ENCODE peak calls at places on chromosomes 13 and 19, in six cellular contexts. G, Z, A, Q, K and H are unnamed samples.

GRCh38 chr13:20378721-20379120 is 146.6 kb upstream of the GJB6 start:
- DNase-seq in Z (no peak), Q (no peak), G (no peak), A (no peak), K (no peak), H (no peak)

GRCh38 chr13:67481445-67481844 is 251.3 kb upstream of the PCDH9 start:
- DNase-seq in G (no peak), Q (no peak), K (no peak), A (no peak), Z (no peak), H (no peak)

GRCh38 chr19:8151499-8152035 is 2.2 kb upstream of the FBN3 start:
- DNase-seq in K (no peak), G (no peak), A (no peak), Q (no peak), Z (no peak), H (peak)

GRCh38 chr13:36352350-36352749 is 6.2 kb upstream of the SPART start:
- DNase-seq in Q (no peak), K (no peak), Z (no peak), G (no peak), A (no peak), H (no peak)

GRCh38 chr19:55262359-55262758 is 3.5 kb upstream of the PPP6R1 start:
- DNase-seq in K (no peak), A (no peak), G (no peak), Z (no peak), Q (no peak), H (no peak)

GRCh38 chr19:35554076-35554475 is 8.7 kb downstream of the TMEM147 start:
- DNase-seq in K (no peak), Q (no peak), G (no peak), A (no peak), Z (no peak), H (no peak)

GRCh38 chr19:6452899-6453298 is 6.7 kb downstream of the SLC25A23 start:
- DNase-seq in K (no peak), Q (no peak), Z (no peak), A (no peak), G (no peak), H (no peak)

GRCh38 chr13:44918323-44919102 is 70.8 kb downstream of the NUFIP1 start:
- DNase-seq in A (peak), G (peak), Z (peak), Q (peak), K (no peak), H (peak)

GRCh38 chr13:59424661-59425060 is 739.1 kb downstream of the DIAPH3 start:
- DNase-seq in K (no peak), A (no peak), Z (no peak), Q (no peak), G (no peak), H (no peak)

DNA sequence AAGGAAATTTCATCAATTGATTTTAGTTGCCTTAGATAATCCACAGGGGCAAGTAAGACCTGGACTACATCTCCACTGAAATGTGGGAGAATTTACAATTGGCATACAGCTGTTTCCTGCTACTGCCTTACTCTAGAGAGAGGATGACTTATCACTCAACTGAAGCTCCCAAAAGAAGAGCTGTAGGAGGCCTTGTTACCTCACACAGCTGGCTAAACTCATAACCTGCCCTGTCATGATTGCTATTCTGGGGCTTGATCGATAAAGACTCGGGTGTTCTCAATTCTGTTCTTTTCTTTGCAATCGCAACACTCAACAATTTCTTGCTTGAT is 1396.4 kb downstream of the EFNB2 start:
- DNase-seq in Z (no peak), G (peak), Q (no peak), A (no peak), K (no peak), H (no peak)
- H3K4me3 ChIP-seq in Z (no peak), G (peak), Q (no peak), A (no peak), K (no peak), H (no peak)

DNA sequence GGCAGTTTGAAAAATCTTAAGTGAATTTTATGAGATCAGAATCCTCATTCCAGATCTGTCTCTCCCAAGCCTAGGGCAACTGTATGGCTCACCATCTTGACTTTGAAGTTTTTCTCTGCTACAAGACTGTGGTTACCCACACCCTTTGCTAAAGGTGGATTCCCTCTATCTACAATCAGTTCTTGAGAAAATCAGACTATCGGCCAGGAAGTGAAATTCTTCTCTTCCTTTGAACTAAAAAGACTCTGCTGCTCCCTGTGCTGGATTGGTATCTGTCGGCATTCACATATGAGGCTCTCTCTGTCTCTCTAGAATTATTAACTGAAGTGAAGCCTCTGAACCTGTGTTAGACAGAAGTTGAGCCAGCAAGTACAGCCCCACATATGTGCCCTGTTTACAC is 145.9 kb downstream of the MIPEP start:
- DNase-seq in Z (no peak), A (no peak), K (no peak), G (no peak), Q (no peak), H (no peak)
- H3K4me2 ChIP-seq in Z (peak), A (no peak), K (no peak), G (no peak), Q (no peak), H (no peak)

GRCh38 chr13:72952529-72953141 is 106.2 kb upstream of the KLF5 start:
- DNase-seq in G (peak), K (no peak), A (no peak), Z (peak), Q (peak), H (no peak)

DNA sequence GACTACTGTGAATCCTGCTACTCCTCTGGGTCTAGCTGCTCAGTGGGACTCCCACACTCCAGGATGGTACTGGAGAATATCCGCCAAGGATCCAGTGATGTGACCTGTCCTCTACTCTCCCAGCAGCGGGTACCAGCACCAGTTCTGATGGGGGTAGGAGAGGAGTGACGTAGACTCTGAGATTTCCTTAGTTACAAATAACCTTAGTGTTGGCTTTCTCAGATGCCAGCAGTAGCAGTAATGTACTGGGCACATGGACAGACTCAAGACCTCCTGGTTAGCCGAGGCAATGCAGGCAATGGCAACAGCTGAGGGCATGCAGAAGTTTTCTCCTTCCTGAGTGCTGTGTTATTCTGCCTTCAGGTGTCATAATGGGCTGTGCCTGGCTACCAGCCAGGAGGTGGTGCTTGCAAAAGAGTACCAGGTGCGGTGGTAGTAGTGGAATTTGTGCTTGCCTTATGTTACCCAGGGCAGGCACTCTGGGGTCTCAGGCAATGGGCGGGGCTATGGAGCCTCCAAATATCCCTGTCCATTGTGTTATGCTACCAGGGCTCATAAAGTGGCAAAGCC is 105.3 kb upstream of the KLF5 start:
- DNase-seq in K (no peak), Z (no peak), A (no peak), Q (no peak), G (no peak), H (no peak)
- H3K4me3 ChIP-seq in K (no peak), Z (no peak), A (no peak), Q (no peak), G (no peak), H (no peak)

GRCh38 chr13:39976481-39976880 is 321.0 kb downstream of the COG6 start:
- DNase-seq in A (peak), Q (no peak), G (no peak), K (no peak), Z (no peak), H (no peak)
- H3K4me2 ChIP-seq in A (no peak), Q (no peak), G (no peak), K (no peak), Z (no peak), H (no peak)

DNA sequence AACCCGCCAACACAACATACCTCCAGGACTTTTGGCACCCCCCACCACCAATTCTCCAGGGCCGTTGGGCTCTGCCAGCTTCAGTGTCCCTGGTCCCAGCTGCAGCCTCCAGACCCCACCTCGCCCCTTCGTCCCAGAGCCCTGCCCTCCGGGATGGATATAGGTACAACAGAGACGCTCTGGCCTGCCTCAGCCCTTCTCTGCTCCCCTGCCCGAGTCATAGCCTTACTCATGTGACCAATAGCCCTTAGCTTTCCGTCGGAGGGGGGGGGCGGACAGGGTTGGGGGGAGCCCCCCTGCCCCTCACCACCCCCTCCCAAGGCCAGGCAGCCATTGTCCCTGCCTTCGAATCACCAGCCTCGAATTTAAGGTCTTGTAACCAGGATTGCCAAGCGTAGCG is 70.8 kb upstream of the NFIC start:
- DNase-seq in A (no peak), Q (no peak), K (no peak), G (no peak), Z (no peak), H (peak)
- H3K4me3 ChIP-seq in A (no peak), Q (no peak), K (no peak), G (no peak), Z (no peak), H (no peak)

GRCh38 chr19:41994521-41994971 is 516 bp upstream of the ATP1A3 start:
- DNase-seq in K (no peak), Q (no peak), A (no peak), G (peak), Z (no peak), H (peak)
- H3K4me2 ChIP-seq in K (peak), Q (peak), A (peak), G (peak), Z (peak), H (peak)

DNA sequence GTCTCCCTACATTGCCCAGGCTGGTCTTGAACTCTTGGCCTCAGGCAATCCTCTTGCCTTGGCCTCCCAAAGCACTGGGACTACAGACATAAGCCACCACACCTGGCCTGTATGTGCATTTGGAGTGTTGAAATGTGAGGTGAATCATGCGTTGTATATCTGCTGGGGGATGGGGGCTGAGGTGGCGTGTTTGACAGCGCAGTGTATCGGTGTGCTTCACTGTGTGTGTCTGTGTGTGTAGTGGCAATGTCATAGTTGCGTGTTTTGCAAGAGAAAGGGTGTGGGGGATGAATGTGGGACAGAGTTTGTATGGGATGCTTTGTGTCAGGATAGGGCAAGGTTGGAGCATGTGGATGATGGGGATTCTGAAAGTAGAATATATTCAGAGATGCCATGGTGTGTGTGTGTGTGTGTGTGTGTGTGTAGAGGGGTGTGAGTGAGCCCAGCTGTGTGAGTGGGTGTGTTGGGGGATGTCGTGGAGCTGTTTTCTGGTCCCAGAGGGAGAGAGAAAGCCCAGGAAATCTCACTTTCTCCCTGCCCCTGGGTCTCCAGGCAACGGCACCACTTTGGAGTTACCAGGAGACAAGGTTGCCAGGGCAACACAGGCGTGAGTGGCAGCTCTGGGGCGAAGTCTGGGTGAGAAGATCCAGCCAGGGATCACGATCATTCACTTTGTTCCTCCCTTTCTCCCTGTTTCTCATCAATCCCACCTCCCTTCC is 1.1 kb upstream of the SWSAP1 start:
- DNase-seq in G (peak), K (peak), Z (peak), Q (peak), A (peak), H (peak)
- H3K4me3 ChIP-seq in G (peak), K (peak), Z (no peak), Q (no peak), A (peak), H (peak)

DNA sequence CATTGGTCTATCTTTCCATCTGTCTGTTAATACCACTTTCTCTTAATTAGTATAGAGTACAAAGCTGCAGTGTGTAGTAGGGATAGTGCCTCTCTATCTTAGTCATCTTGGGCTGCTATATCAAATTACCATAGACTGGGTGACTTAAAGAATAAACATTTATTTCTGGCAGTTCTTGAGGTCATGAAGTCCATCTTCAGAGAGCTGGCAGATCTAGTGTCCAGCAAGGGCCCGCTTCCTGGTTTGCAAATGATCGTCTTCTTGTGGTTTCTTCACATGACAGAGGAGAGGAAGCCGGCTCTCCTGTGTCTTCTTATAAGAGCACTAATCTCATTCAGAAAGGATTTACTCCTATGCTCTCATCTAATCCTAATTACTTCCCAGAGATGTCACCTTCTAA is 6.1 kb downstream of the ZNF700 start:
- DNase-seq in Q (no peak), K (no peak), Z (no peak), G (no peak), A (no peak), H (no peak)
- H3K4me2 ChIP-seq in Q (no peak), K (no peak), Z (no peak), G (no peak), A (no peak), H (no peak)